ENCODE peak calls at places on chromosomes 13 and 19, in ten cellular contexts. P, A, Z, S, J, E, T, N, F and M are unnamed samples.
A peak's percentile ranks its signal among the peaks of the same experiment; 100 is the strongest.

GRCh38 chr19:32174386-32175113 is 170.9 kb upstream of the ZNF507 start:
- DNase-seq in A (no peak), S (no peak), N (no peak), P (no peak), Z (no peak), T (no peak), E (no peak), F (no peak), J (no peak), M (no peak)

GRCh38 chr19:58559275-58560006 is 1.0 kb upstream of the UBE2M start:
- DNase-seq in S (peak; percentile 92), J (peak; percentile 95), N (no peak), T (peak; percentile 95), A (peak; percentile 94), F (peak; percentile 87), E (peak; percentile 95), Z (peak; percentile 51), P (no peak), M (peak; percentile 94)

GRCh38 chr13:62387642-62388041 is 972.0 kb upstream of the PCDH20 start:
- DNase-seq in F (no peak), P (no peak), A (no peak), S (peak; percentile 64), J (no peak), N (no peak), E (no peak), Z (no peak), T (peak; percentile 18), M (peak; percentile 34)

GRCh38 chr19:24048261-24048660 is 38.7 kb upstream of the ZNF254 start:
- DNase-seq in Z (no peak), S (no peak), F (no peak), P (no peak), E (no peak), N (no peak), J (peak; percentile 27), T (no peak), A (no peak), M (no peak)

GRCh38 chr19:41205995-41206394 is 13.0 kb downstream of the CYP2S1 start:
- DNase-seq in N (no peak), Z (no peak), S (no peak), P (no peak), T (peak; percentile 63), J (no peak), F (no peak), A (no peak), E (no peak), M (no peak)

GRCh38 chr19:43624933-43625332 is 5.5 kb upstream of the ZNF428 start:
- DNase-seq in S (peak; percentile 41), J (peak; percentile 96), T (peak; percentile 23), A (peak; percentile 53), F (peak; percentile 69), Z (peak; percentile 68), P (no peak), N (no peak), E (peak; percentile 62), M (peak; percentile 43)

GRCh38 chr19:29806098-29806866 is 5.5 kb upstream of the CCNE1 start:
- DNase-seq in J (peak; percentile 71), E (peak; percentile 18), A (peak; percentile 55), S (peak; percentile 44), F (no peak), P (no peak), Z (no peak), T (no peak), N (no peak), M (peak; percentile 76)

GRCh38 chr19:54434112-54434861 is 14.7 kb upstream of the LENG8 start:
- DNase-seq in E (no peak), T (no peak), Z (no peak), P (no peak), F (no peak), S (no peak), J (no peak), N (no peak), A (no peak), M (no peak)

GRCh38 chr19:14237011-14237941 is 31.3 kb upstream of the ADGRL1 start:
- DNase-seq in S (no peak), E (no peak), T (no peak), N (no peak), J (no peak), Z (no peak), A (no peak), P (no peak), F (no peak), M (no peak)

GRCh38 chr13:62137629-62138405 is 722.2 kb upstream of the PCDH20 start:
- DNase-seq in P (no peak), S (no peak), F (no peak), N (no peak), E (no peak), T (no peak), A (no peak), J (no peak), Z (no peak), M (no peak)

GRCh38 chr19:46453661-46454060 is 17.7 kb downstream of the PNMA8A start:
- DNase-seq in Z (no peak), J (no peak), A (no peak), F (no peak), P (no peak), E (no peak), T (peak; percentile 46), S (no peak), N (no peak), M (no peak)

GRCh38 chr13:106182404-106182803 is 353.1 kb downstream of the EFNB2 start:
- DNase-seq in J (no peak), A (peak; percentile 91), N (peak; percentile 58), P (peak; percentile 78), T (peak; percentile 90), E (no peak), S (peak; percentile 86), F (no peak), Z (no peak), M (peak; percentile 91)

GRCh38 chr19:58548859-58549663 is 5.2 kb downstream of the TRIM28 start:
- DNase-seq in J (no peak), N (no peak), F (no peak), T (no peak), Z (no peak), E (no peak), A (no peak), S (no peak), P (no peak), M (no peak)

GRCh38 chr13:49308104-49308875 is 60.6 kb downstream of the CDADC1 start:
- DNase-seq in F (no peak), A (peak; percentile 62), S (peak; percentile 93), J (no peak), Z (no peak), N (no peak), P (no peak), E (no peak), T (no peak), M (peak; percentile 65)

GRCh38 chr19:56301152-56301551 is 13.5 kb downstream of the ZSCAN5A start:
- DNase-seq in Z (no peak), J (no peak), N (no peak), S (no peak), T (no peak), F (no peak), P (no peak), A (peak; percentile 9), E (no peak), M (no peak)

GRCh38 chr19:34269968-34270621 is 15.7 kb downstream of the GARRE1 start:
- DNase-seq in P (no peak), A (peak; percentile 59), N (peak; percentile 74), F (peak; percentile 5), S (peak; percentile 49), E (no peak), Z (peak; percentile 58), T (peak; percentile 79), J (peak; percentile 55), M (peak; percentile 70)

GRCh38 chr13:114110091-114110829 is 22.2 kb downstream of the RASA3 start:
- DNase-seq in P (no peak), E (no peak), Z (peak; percentile 74), F (no peak), T (no peak), J (peak; percentile 73), N (no peak), A (peak; percentile 48), S (no peak), M (peak; percentile 57)

GRCh38 chr13:92991687-92992086 is 234.9 kb upstream of the GPC6 start:
- DNase-seq in A (no peak), N (no peak), E (no peak), J (no peak), T (no peak), P (no peak), S (no peak), Z (no peak), F (no peak), M (peak; percentile 60)

GRCh38 chr19:17832443-17833208 is 11.3 kb upstream of the INSL3 start:
- DNase-seq in N (no peak), Z (no peak), F (no peak), T (no peak), P (no peak), S (no peak), J (no peak), A (no peak), E (no peak), M (no peak)
- TF ChIP-seq CTCF in N (no peak), Z (no peak), F (no peak), T (no peak), P (no peak), S (no peak), J (no peak), A (no peak), E (no peak), M (no peak)

GRCh38 chr19:15448778-15449619 is 757 bp downstream of the WIZ start:
- DNase-seq in J (no peak), Z (no peak), A (no peak), N (no peak), T (no peak), E (peak; percentile 39), P (no peak), S (peak; percentile 14), F (peak; percentile 30), M (no peak)
- TF ChIP-seq CTCF in J (no peak), Z (no peak), A (no peak), N (no peak), T (no peak), E (no peak), P (no peak), S (no peak), F (no peak), M (no peak)

DNA sequence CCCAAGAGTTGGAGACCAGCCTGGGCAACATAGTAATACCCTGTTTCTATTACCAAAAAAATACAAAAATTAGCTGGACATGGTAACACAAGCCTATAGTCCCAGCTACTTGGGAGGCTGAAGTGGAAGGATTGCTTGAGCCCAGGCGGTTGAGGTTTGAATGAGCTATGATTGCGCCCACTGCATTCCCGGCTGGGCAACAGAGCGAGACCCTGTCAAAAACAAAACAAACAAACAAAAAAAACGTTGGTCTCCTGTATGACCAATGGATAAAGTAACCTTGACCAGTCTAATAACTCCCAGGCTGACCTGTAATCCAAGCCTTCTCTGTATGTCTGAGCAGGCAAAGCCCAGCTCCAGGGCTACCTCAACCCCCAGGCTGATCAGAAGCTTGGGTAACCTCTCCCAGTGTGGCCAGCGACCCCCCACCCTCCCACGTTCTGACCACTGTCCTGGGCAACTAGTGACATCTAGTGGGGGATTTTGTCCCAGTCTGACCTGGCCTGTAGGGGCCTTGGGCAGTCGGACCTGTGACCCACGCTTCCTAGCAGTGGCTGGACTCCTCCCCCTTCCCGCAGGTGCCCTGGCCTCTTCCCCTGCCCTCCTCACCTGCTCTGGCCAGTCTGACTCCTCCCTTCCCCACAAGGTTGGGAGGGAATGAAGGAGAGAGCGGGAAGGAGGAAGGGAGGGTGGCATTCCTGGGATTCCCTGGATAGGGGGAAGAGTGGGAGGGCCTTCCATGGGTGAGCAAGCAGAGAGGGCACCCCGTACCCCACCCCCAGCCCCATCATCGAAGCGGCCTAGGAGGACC is 1.0 kb upstream of the BCAM start:
- DNase-seq in P (no peak), S (peak; percentile 43), E (peak; percentile 74), Z (no peak), A (peak; percentile 50), T (peak; percentile 48), N (peak; percentile 92), F (peak; percentile 74), J (peak; percentile 99), M (peak; percentile 32)
- TF ChIP-seq CTCF in P (peak; percentile 35), S (peak; percentile 56), E (peak; percentile 52), Z (no peak), A (peak; percentile 61), T (peak; percentile 35), N (peak; percentile 70), F (peak; percentile 54), J (peak; percentile 73), M (peak; percentile 54)

GRCh38 chr13:25085125-25085742 is 10.7 kb upstream of the PABPC3 start:
- DNase-seq in N (no peak), Z (no peak), E (peak; percentile 71), P (no peak), T (peak; percentile 66), F (peak; percentile 36), A (peak; percentile 42), J (peak; percentile 54), S (peak; percentile 38), M (peak; percentile 67)
- TF ChIP-seq CTCF in N (peak; percentile 73), Z (no peak), E (peak; percentile 74), P (peak; percentile 53), T (peak; percentile 52), F (peak; percentile 67), A (peak; percentile 73), J (peak; percentile 80), S (peak; percentile 76), M (peak; percentile 81)